ENCODE peak calls at places on chromosomes 1 and 21, in five cellular contexts. B is H1; O is testis; C is aorta; U is effector memory CD4-positive, alpha-beta T cell. N is an unnamed sample. For H3K4me1 and H3K9me3, the result is how much of the 10 kb centered on the place peaks cover.

GRCh38 chr1:65343286-65343685 is 33.9 kb downstream of the DNAJC6 start:
- DNase-seq in B (no peak), O (no peak), C (no peak), U (no peak), N (no peak)

GRCh38 chr1:110508038-110508437 is 10.9 kb downstream of the KCNA10 start:
- DNase-seq in B (no peak), O (peak), C (no peak), U (no peak), N (peak)

GRCh38 chr1:1179983-1180861 is 6.5 kb downstream of the TTLL10 start:
- DNase-seq in B (no peak), O (no peak), C (peak), U (no peak), N (peak)

GRCh38 chr1:99469641-99470040 is 176.3 kb upstream of the PALMD start:
- DNase-seq in B (no peak), O (no peak), C (no peak), U (no peak), N (no peak)

GRCh38 chr1:224539971-224540370 is 76.1 kb upstream of the CNIH3 start:
- DNase-seq in B (no peak), O (no peak), C (no peak), U (no peak), N (no peak)

GRCh38 chr21:38179504-38179900 is 77.3 kb upstream of the KCNJ15 start:
- DNase-seq in B (no peak), O (no peak), C (no peak), U (no peak), N (no peak)

GRCh38 chr1:36731226-36732037 is 248.7 kb upstream of the CSF3R start:
- DNase-seq in B (no peak), O (no peak), C (peak), U (no peak), N (peak)

GRCh38 chr1:210352575-210352974 is 23.9 kb downstream of the HHAT start:
- DNase-seq in B (no peak), O (no peak), C (no peak), U (no peak), N (peak)

GRCh38 chr1:16978589-16979474 is 1.6 kb downstream of the MFAP2 start:
- DNase-seq in B (no peak), O (peak), C (peak), U (no peak), N (no peak)

GRCh38 chr1:8642114-8642513 is 175.3 kb downstream of the RERE start:
- DNase-seq in B (no peak), O (no peak), C (no peak), U (no peak), N (no peak)

GRCh38 chr1:234600418-234601216 is 9.4 kb downstream of the IRF2BP2 start:
- DNase-seq in B (no peak), O (peak), C (no peak), U (peak), N (no peak)

GRCh38 chr1:150887018-150887417 is at the start of gene CTXND2:
- DNase-seq in B (no peak), O (peak), C (no peak), U (no peak), N (no peak)

GRCh38 chr1:46942086-46942485 is 810 bp upstream of the CYP4A11 start:
- DNase-seq in B (no peak), O (no peak), C (no peak), U (no peak), N (no peak)

GRCh38 chr1:112674986-112675727 is 698 bp downstream of the MOV10 start:
- DNase-seq in B (no peak), O (peak), C (peak), U (peak), N (peak)

GRCh38 chr1:207647966-207648906 is 3.3 kb downstream of the CR1L start:
- DNase-seq in B (no peak), O (no peak), C (no peak), U (no peak), N (no peak)

GRCh38 chr1:28917757-28918118 is 3.4 kb downstream of the EPB41 start:
- DNase-seq in B (no peak), O (no peak), C (no peak), U (no peak), N (no peak)
- H3K4me1 ChIP-seq in B (under half), O (under half), C (under half), U (under half), N (under half)

DNA sequence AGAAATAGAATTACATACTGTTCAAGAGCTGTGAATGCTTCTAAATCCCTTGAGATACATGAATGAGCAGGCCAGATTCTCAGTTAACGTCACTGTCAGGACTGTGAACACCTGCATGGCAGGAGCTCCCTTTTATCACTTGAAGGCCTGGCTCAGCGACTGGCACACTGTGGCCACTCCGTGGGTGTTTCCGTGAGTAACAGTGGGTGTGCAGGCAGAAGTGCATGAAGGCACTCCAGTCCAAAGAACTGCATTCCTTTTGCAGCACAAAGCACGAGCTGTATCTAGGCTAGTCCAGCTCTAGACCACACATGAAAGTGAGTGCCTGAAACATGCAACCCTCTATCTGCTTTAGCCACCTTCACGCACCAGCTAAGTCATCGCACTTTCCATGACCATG is 9.6 kb upstream of the SIM2 start:
- DNase-seq in B (no peak), O (no peak), C (no peak), U (no peak), N (no peak)
- H3K9me3 ChIP-seq in B (under half), O (under half), C (under half), U (under half), N (under half)

DNA sequence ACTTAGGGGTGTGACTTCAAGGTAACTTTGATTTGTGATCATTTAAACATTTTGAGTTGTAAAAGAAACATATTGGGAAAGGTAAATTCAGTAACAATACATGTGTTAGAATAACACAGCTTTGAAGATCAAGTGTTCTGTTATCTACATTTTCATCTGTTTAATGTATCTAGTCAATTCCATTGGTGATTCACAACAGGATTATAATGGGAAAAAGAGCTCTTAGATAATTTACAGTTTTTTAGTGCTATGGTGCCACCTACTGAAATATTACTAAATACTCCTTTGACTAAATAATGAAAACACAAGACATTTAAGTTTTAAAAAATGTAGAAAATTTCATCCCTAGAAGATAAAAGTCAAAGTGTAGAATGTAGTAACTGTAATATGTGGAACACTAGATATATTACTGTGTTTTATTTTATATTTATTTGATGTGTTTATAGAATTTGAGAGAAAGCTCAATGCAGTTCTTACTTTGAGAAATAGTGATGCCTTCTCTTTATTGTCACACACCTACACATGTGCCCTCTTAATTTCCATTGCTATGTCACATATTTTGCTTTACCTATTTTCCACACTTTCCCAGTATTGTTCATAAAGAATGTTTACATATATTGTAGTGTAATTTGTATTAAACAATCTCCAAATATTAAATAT is 47.4 kb downstream of the PTPRC start:
- DNase-seq in B (no peak), O (no peak), C (no peak), U (no peak), N (no peak)
- H3K4me1 ChIP-seq in B (under half), O (under half), C (under half), U (half or more), N (under half)

GRCh38 chr1:18716785-18717678 is 86.4 kb downstream of the PAX7 start:
- DNase-seq in B (no peak), O (no peak), C (no peak), U (no peak), N (peak)

GRCh38 chr1:18712254-18712605 is 81.6 kb downstream of the PAX7 start:
- DNase-seq in B (no peak), O (no peak), C (no peak), U (no peak), N (no peak)

GRCh38 chr1:18719786-18720436 is 89.3 kb downstream of the PAX7 start:
- DNase-seq in B (no peak), O (no peak), C (no peak), U (no peak), N (no peak)

GRCh38 chr1:18714404-18715175 is 83.9 kb downstream of the PAX7 start:
- DNase-seq in B (no peak), O (no peak), C (no peak), U (no peak), N (no peak)

DNA sequence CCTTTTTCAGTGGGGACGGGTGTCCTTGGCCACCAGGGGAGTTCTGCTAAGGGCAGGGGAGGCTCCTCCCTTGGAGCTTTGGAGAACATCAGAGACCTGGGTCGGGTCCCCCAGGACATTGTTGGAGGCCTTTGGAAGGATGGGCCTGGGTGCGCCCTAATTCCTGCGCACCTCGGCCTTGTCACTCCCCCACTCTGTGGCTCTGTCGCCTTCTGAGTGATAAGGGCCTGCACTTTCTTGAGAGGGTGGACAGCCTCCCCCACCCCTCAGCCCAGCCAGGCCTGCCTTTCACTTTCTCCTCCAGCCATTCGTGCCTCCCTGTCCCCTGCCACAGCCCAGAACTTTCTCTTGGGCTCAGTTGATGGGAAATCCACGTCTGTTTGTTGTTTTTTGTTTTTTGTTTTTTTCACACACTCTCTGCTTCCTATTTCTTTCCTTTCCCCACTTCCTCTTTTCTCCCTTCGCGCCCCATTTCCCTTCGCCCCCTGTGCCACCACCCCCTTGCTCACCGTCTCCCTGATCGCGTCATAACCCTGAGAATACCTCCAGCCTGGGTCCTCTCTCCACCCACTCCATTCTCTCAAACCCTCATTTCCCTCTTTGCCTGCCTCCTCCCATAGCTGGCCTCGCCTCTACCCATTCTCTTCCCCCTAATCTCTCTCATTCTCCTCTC is 85.6 kb downstream of the PAX7 start:
- DNase-seq in B (no peak), O (no peak), C (no peak), U (no peak), N (no peak)
- H3K9me3 ChIP-seq in B (under half), O (under half), C (under half), U (under half), N (under half)

GRCh38 chr1:3590951-3591865 is 20.1 kb downstream of the MEGF6 start:
- DNase-seq in B (no peak), O (no peak), C (no peak), U (no peak), N (peak)
- H3K4me1 ChIP-seq in B (under half), O (under half), C (under half), U (under half), N (under half)

GRCh38 chr21:15406791-15407190 is 323.0 kb upstream of the USP25 start:
- DNase-seq in B (no peak), O (no peak), C (no peak), U (no peak), N (no peak)
- H3K9me3 ChIP-seq in B (under half), O (under half), C (under half), U (under half), N (under half)

GRCh38 chr1:31944205-31945089 is 6.3 kb upstream of the PTP4A2 start:
- DNase-seq in B (peak), O (peak), C (peak), U (peak), N (peak)
- H3K4me1 ChIP-seq in B (under half), O (under half), C (under half), U (under half), N (under half)

GRCh38 chr1:152768847-152769533 is 6.0 kb upstream of the LCE1F start:
- DNase-seq in B (no peak), O (no peak), C (no peak), U (no peak), N (no peak)

GRCh38 chr1:152776361-152776760 is 1.4 kb downstream of the LCE1F start:
- DNase-seq in B (no peak), O (no peak), C (no peak), U (no peak), N (no peak)

GRCh38 chr1:152774875-152775274 is at the start of gene LCE1F:
- DNase-seq in B (no peak), O (no peak), C (no peak), U (no peak), N (no peak)

DNA sequence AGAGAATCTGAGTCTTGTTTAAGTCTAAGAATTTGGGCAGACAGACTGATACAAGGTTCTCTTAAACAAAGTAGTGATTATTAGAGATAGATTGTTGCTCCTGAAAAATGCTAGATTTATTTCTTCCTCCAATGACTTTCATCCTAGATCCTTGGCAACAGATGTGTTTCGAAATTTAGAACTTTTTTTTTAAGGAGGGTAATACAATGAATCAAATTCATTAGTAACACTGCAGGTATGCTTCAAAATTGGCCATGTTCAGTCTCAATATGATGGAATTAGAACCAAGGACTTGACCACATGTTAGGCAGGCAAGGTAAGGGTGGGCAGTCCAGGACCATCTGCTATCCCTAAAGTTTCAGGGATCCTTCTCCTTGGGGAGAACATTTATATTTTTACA is 4.5 kb upstream of the LCE1F start:
- DNase-seq in B (no peak), O (no peak), C (no peak), U (no peak), N (no peak)
- H3K9me3 ChIP-seq in B (half or more), O (under half), C (under half), U (under half), N (half or more)

GRCh38 chr1:42943166-42943565 is 15.5 kb downstream of the SLC2A1 start:
- DNase-seq in B (no peak), O (peak), C (no peak), U (no peak), N (no peak)

GRCh38 chr1:42941640-42942330 is 16.9 kb downstream of the SLC2A1 start:
- DNase-seq in B (no peak), O (peak), C (peak), U (no peak), N (peak)

GRCh38 chr1:42942444-42942843 is 16.2 kb downstream of the SLC2A1 start:
- DNase-seq in B (no peak), O (no peak), C (no peak), U (no peak), N (peak)

GRCh38 chr1:42939216-42939615 is 19.5 kb downstream of the SLC2A1 start:
- DNase-seq in B (no peak), O (no peak), C (peak), U (no peak), N (peak)

DNA sequence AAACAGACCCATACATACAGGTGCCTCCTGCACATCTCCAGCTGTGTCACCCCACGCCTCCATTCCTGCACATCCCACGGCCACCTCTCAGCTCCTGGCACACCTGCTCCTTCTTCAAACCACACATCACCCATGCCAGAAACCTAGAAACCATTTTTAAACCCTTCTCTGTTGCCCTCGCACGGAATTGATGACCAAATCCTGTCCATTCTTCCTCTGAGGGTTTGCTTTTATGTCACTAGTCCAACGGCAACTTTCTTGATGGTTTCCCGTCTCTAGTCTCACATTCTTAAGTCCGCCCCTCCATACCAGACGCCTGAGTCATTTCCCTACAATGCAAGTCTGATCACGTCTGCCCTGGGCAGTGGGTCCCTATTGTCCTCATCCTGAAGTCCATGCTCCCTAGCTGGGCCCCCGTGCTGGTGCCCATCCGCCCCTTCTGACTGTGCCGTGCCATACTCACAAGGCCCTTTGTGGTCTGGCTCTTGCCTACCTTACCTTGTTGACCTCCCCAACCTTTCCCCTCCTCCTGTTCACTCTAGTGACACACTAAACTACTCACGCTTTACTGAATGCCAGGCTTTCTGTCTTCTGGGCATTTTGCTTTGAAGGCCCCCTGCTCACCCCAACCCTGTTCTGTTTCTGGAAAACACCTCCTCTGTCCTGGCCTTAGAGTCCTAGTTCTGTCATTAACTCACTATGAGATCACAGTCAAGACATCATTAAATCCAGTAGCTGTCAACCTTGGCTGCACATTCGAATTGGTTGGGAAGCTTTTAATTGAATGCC is 17.6 kb downstream of the SLC2A1 start:
- DNase-seq in B (no peak), O (no peak), C (peak), U (no peak), N (peak)
- H3K4me1 ChIP-seq in B (under half), O (half or more), C (under half), U (half or more), N (under half)

N was measured in endodermal cell.